ENCODE peak calls at places on chromosomes 2 and 18, in five cellular contexts. H, G, L, I and S are unnamed samples.
A peak's percentile ranks its signal among the peaks of the same experiment; 100 is the strongest.

GRCh38 chr2:176546550-176546949 is 277.3 kb downstream of the MTX2 start:
- DNase-seq in L (no peak), H (no peak), G (no peak), I (no peak), S (no peak)

GRCh38 chr2:74001121-74001520 is 16.4 kb downstream of the TET3 start:
- DNase-seq in H (no peak), G (peak; percentile 50), L (no peak), I (no peak), S (no peak)

GRCh38 chr18:65906621-65907034 is 155.8 kb downstream of the CDH7 start:
- DNase-seq in H (no peak), L (no peak), I (no peak), G (no peak), S (no peak)

GRCh38 chr18:9643549-9643948 is 29.2 kb upstream of the PPP4R1 start:
- DNase-seq in H (peak; percentile 92), G (peak; percentile 97), I (no peak), L (peak; percentile 85), S (peak; percentile 92)

GRCh38 chr18:9361191-9361590 is 26.6 kb downstream of the TWSG1 start:
- DNase-seq in G (no peak), L (no peak), I (no peak), H (no peak), S (no peak)

GRCh38 chr2:53561155-53561554 is 206.4 kb upstream of the CHAC2 start:
- DNase-seq in H (no peak), I (no peak), G (no peak), L (no peak), S (no peak)

GRCh38 chr18:43875496-43875895 is 598.2 kb upstream of the SYT4 start:
- DNase-seq in G (no peak), I (no peak), H (no peak), L (no peak), S (no peak)

GRCh38 chr2:121172456-121172855 is 112.5 kb downstream of the TFCP2L1 start:
- DNase-seq in I (no peak), H (no peak), L (no peak), G (no peak), S (no peak)

GRCh38 chr2:156005531-156005930 is 327.0 kb downstream of the NR4A2 start:
- DNase-seq in I (no peak), H (no peak), L (no peak), G (no peak), S (no peak)

GRCh38 chr2:45300026-45300750 is 290.9 kb upstream of the SIX2 start:
- DNase-seq in I (no peak), L (no peak), G (no peak), H (no peak), S (peak; percentile 43)

GRCh38 chr18:59769105-59769865 is 72.1 kb upstream of the CCBE1 start:
- DNase-seq in L (no peak), I (no peak), H (no peak), G (peak; percentile 36), S (no peak)

GRCh38 chr2:121532894-121533293 is 2.2 kb downstream of the RNU4ATAC start:
- DNase-seq in G (peak; percentile 10), I (no peak), L (peak; percentile 7), H (no peak), S (no peak)

GRCh38 chr18:79519751-79520472 is 124.2 kb downstream of the NFATC1 start:
- DNase-seq in G (peak; percentile 38), H (no peak), I (no peak), L (no peak), S (no peak)

GRCh38 chr2:74511104-74511989 is 2.9 kb upstream of the TLX2 start:
- DNase-seq in H (no peak), L (no peak), G (peak; percentile 37), I (no peak), S (no peak)

GRCh38 chr2:109173311-109174171 is 44.5 kb downstream of the SH3RF3 start:
- DNase-seq in L (no peak), G (peak; percentile 87), H (no peak), I (no peak), S (peak; percentile 82)

GRCh38 chr2:44549856-44550255 is 188.1 kb downstream of the CAMKMT start:
- DNase-seq in I (no peak), L (no peak), G (no peak), H (no peak), S (peak; percentile 24)

GRCh38 chr2:241309684-241310117 is 5.8 kb downstream of the HDLBP start:
- DNase-seq in I (peak; percentile 74), G (peak; percentile 61), H (no peak), L (no peak), S (no peak)

GRCh38 chr2:11559786-11560155 is 25.9 kb downstream of the GREB1 start:
- DNase-seq in H (no peak), G (no peak), L (no peak), I (no peak), S (no peak)

DNA sequence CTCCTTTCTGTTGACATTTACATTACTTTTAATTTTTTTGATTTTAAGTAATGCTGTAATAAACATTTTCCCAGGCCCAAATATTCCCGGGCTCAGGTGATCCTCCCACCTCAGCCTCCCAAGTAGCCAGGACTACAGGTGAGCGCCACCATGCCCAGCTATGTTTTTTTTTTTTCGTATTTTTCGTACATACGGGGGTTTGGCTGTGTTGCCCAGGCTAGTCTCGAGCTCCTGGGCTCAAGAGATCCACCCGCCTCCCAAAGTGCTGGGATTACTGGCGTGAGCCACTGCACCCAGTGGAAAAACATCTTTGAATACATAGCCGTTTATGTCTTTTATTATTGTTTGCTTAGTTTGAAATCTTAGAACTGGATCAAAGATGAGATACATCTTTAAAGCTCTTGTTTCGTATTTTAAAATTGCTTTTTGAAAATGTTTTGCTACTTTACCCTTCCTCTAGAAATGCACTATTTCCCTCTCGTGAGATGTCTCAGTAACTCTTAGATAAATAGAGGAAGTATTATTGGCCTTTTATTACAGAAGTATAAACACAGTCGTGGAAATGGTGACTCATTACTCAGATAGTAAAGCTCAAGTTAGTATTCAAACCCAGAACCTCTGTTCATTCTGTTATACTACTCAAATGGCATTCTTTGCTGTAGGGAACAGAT is 2.4 kb downstream of the SMCHD1 start:
- DNase-seq in G (peak; percentile 94), L (peak; percentile 45), I (no peak), H (peak; percentile 37), S (peak; percentile 87)
- TF ChIP-seq POLR2A in G (no peak), L (no peak), I (no peak), H (no peak), S (no peak)

DNA sequence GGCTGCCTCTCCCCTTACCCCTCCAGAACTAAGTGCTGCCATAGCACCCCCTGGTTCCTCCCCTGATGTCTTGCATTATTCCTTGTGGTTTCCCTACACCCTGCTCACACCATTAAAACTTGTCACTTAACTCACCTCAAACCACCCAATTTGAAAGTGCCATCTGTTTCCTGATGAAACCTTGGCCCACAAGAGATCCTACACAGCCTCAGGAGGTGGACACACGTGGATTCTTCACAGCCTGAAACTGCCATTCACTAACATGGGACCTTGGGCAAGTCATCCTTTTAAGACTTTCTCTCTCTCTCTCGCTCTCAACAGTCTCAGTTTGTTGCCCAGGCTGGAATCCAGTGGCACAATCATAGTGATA is 27.5 kb upstream of the FAM124B start:
- DNase-seq in L (no peak), G (no peak), H (no peak), I (no peak), S (no peak)
- H3K4me2 ChIP-seq in L (no peak overlapping the region), G (no peak overlapping the region), H (no peak overlapping the region), I (no peak overlapping the region), S (no peak overlapping the region)

DNA sequence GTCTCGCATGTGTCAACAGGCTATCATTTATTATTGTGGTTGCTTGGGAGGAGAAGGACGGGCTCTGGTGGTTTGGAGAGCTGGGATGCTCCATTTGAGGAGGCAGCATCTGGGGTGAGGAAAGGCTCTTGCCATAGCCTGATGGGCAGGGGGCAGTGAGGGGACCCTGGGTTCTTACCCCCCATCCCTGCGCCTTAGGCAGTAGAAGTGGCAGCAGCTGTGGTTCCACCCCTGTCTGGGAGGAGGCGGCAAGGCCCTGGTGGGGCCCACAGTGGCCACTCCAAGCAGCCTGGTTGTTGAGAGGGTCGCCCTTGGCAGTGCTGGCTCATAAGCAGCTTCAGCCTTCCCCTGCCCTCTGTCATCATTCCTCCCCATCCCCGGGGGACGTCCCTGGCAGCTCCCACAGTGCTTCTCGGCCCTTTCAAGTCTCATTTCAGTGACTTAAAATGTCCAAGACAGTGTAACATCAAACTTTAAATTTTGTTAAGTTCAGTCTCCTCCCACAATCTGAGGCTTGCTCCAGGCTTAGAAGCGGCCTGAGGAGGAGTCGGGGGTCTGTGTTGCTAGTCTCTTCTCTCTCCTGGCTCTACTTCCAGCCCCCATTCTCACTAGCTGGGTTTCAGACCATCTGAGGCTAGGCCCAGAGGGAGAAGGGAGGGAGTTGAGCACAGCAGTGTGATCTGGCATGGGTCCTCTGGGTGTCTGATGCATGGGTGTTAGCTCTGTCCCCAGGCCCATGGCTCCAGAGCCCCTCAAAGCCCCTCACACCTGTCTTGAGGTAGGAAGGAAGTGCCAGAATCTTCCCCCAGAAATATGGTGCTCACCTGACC is 34.9 kb upstream of the PTPN4 start:
- DNase-seq in H (no peak), L (no peak), I (no peak), G (no peak), S (no peak)
- H3K27ac ChIP-seq in H (no peak overlapping the region), L (no peak overlapping the region), I (no peak overlapping the region), G (no peak overlapping the region), S (no peak overlapping the region)

GRCh38 chr2:237414056-237414661 is at the start of gene COL6A3:
- DNase-seq in I (no peak), G (peak; percentile 98), H (no peak), L (no peak), S (no peak)
- TF ChIP-seq POLR2A in I (no peak), G (peak; percentile 98), H (no peak), L (no peak), S (no peak)

GRCh38 chr2:16006537-16007166 is 66.3 kb downstream of the MYCN start:
- DNase-seq in G (no peak), H (no peak), L (no peak), I (no peak), S (no peak)
- H3K4me2 ChIP-seq in G (no peak overlapping the region), H (no peak overlapping the region), L (peak overlapping the region; percentile 12), I (no peak overlapping the region), S (no peak overlapping the region)

GRCh38 chr2:236571161-236571560 is 1.5 kb downstream of the ACKR3 start:
- DNase-seq in L (no peak), G (no peak), H (no peak), I (no peak), S (no peak)

GRCh38 chr2:236568068-236568921 is 1.3 kb upstream of the ACKR3 start:
- DNase-seq in H (no peak), L (no peak), G (no peak), I (no peak), S (peak; percentile 67)

GRCh38 chr2:236569593-236569973 is at the start of gene ACKR3:
- DNase-seq in I (peak; percentile 89), H (peak; percentile 76), L (peak; percentile 21), G (peak; percentile 24), S (peak; percentile 95)

GRCh38 chr2:236568922-236569592 is 568 bp upstream of the ACKR3 start:
- DNase-seq in H (no peak), L (no peak), I (no peak), G (no peak), S (peak; percentile 53)

GRCh38 chr2:236570081-236570979 is 705 bp downstream of the ACKR3 start:
- DNase-seq in H (no peak), L (no peak), I (no peak), G (no peak), S (peak; percentile 64)
- H3K27ac ChIP-seq in H (peak overlapping the region; percentile 75), L (no peak overlapping the region), I (peak overlapping the region; percentile 77), G (no peak overlapping the region), S (peak overlapping the region; percentile 15)